ENCODE peak calls at places on chromosomes 5 and 9, in seven cellular contexts. H is tibial artery, R is esophagus muscularis mucosa, F is GM06990, X is AG04449, S is RWPE2, B is psoas muscle. L is an unnamed sample.

GRCh38 chr5:80254767-80255424 is 952 bp downstream of the SERINC5 start:
- DNase-seq in H (no peak), R (no peak), F (no peak), X (no peak), S (no peak), B (no peak), L (peak)

GRCh38 chr5:149448831-149449714 is 70.0 kb upstream of the IL17B start:
- DNase-seq in H (no peak), R (no peak), F (no peak), X (no peak), S (no peak), B (no peak), L (no peak)

GRCh38 chr9:1510712-1511111 is 460.6 kb downstream of the DMRT2 start:
- DNase-seq in H (no peak), R (no peak), F (no peak), X (no peak), S (no peak), B (no peak), L (no peak)

GRCh38 chr9:87233916-87234455 is 263.7 kb upstream of the DAPK1 start:
- DNase-seq in H (no peak), R (no peak), F (no peak), X (no peak), S (no peak), B (peak), L (no peak)

GRCh38 chr5:140220032-140220697 is 45.2 kb downstream of the CYSTM1 start:
- DNase-seq in H (no peak), R (no peak), F (peak), X (no peak), S (no peak), B (no peak), L (no peak)

GRCh38 chr9:88173378-88173999 is 35.2 kb upstream of the SPATA31C2 start:
- DNase-seq in H (peak), R (no peak), F (peak), X (peak), S (no peak), B (no peak), L (peak)

GRCh38 chr9:93896093-93896492 is 59.1 kb downstream of the BARX1 start:
- DNase-seq in H (peak), R (no peak), F (no peak), X (no peak), S (no peak), B (no peak), L (no peak)

GRCh38 chr5:55481293-55481900 is 53.4 kb downstream of the PLPP1 start:
- DNase-seq in H (no peak), R (no peak), F (no peak), X (no peak), S (no peak), B (no peak), L (no peak)

GRCh38 chr9:106862946-106863740 is at the start of gene ZNF462:
- DNase-seq in H (peak), R (no peak), F (peak), X (no peak), S (no peak), B (peak), L (peak)

DNA sequence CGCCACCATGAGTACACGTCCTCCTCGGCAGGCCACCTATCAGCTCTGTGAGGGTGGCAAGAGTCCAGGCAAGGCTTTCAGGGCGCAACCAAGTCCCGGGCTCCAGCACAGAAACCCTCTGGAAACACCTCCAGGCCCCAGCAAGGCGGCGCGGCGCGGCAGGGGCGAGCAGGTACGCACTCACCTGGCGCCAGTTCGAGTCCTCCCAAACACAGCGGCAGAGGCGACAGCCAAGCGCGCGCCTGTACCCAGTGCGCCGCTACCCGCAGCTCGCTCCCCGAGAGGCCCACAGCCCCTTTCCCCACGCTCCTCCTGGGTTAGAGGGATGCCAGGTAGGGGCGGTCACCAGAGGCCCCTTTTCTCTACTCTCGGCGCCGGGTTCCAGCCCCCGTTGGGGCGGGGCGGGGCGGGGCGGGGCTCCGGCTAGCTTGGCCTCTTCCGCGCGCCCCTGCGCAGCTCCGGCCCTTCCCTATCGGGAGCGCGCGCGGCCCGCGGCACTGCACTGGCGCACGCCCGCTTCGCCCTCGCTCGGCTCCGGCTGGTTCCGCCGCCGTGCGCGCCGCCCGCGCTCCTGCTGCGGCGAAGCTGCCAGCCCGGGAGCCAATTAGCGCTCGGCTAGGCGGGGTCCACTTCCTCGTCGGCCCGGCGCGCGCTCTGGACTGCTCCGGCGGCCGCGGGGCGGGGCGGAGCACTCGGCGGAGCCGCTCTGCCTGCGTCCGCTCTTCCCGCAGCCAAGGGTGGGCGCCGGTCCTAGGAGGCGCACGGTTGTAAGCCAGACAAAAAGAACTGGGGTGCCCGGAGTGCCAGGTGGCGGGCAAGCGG is at the start of the genes NMRK1 and OSTF1:
- DNase-seq in H (peak), R (peak), F (peak), X (peak), S (peak), B (peak), L (peak)
- TF ChIP-seq CTCF in H (no peak), R (no peak), F (no peak), X (no peak), S (no peak), B (no peak), L (no peak)

GRCh38 chr5:141825836-141826560 is 52.2 kb downstream of the PCDH1 start:
- DNase-seq in H (no peak), R (no peak), F (no peak), X (no peak), S (no peak), B (no peak), L (peak)
- TF ChIP-seq CTCF in H (no peak), R (no peak), F (peak), X (no peak), S (peak), B (peak), L (peak)

DNA sequence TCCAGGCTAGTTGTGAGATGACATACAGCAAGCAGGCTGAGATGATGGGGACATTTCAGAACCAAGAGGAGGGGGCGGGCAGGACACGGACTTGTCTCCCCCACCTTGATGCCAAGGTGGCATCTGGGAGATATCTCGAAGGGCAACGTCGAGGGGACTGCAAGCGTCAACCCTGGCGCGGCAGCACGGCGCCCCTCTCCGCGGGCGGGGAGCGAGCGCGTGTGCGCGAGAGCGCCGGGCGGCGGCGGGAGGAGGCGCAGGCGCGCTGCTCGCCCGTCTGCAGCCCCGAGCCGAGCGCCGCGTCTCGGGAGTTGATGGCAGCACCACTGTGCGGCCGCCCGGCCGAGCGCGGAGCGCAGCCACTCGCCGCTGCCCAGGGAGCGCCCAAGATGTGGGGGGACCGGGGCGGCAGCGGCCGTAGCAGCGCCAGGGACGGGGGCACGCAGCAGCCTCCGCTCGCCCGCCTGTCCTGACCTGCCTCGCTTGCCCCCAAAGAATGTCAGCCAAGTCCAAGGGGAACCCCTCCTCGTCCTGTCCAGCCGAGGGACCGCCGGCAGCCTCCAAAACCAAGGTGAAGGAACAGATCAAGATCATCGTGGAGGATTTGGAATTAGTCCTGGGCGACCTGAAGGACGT is at the start of gene PRR16:
- DNase-seq in H (peak), R (no peak), F (peak), X (no peak), S (no peak), B (peak), L (peak)
- TF ChIP-seq CTCF in H (peak), R (no peak), F (no peak), X (peak), S (peak), B (peak), L (no peak)

GRCh38 chr9:97304586-97304985 is 2.9 kb upstream of the CCDC180 start:
- DNase-seq in H (no peak), R (no peak), F (no peak), X (no peak), S (no peak), B (no peak), L (no peak)

GRCh38 chr9:97309260-97309659 is 1.8 kb downstream of the CCDC180 start:
- DNase-seq in H (no peak), R (peak), F (no peak), X (no peak), S (no peak), B (no peak), L (no peak)

GRCh38 chr9:97305501-97306298 is 1.8 kb upstream of the CCDC180 start:
- DNase-seq in H (no peak), R (peak), F (no peak), X (no peak), S (no peak), B (no peak), L (no peak)

GRCh38 chr9:97307500-97308163 is at the start of gene CCDC180:
- DNase-seq in H (peak), R (peak), F (no peak), X (no peak), S (no peak), B (peak), L (no peak)

GRCh38 chr9:97307091-97307490 is 368 bp upstream of the CCDC180 start:
- DNase-seq in H (peak), R (peak), F (no peak), X (no peak), S (no peak), B (peak), L (peak)
- TF ChIP-seq CTCF in H (no peak), R (no peak), F (no peak), X (peak), S (no peak), B (no peak), L (no peak)

GRCh38 chr5:107557051-107557658 is 113.6 kb downstream of the EFNA5 start:
- DNase-seq in H (no peak), R (no peak), F (no peak), X (no peak), S (peak), B (peak), L (no peak)

GRCh38 chr5:107556575-107556974 is 114.2 kb downstream of the EFNA5 start:
- DNase-seq in H (no peak), R (no peak), F (no peak), X (no peak), S (no peak), B (no peak), L (no peak)

GRCh38 chr5:107555425-107556090 is 115.2 kb downstream of the EFNA5 start:
- DNase-seq in H (no peak), R (no peak), F (no peak), X (peak), S (no peak), B (no peak), L (no peak)

GRCh38 chr5:107560377-107560776 is 110.4 kb downstream of the EFNA5 start:
- DNase-seq in H (no peak), R (no peak), F (no peak), X (no peak), S (no peak), B (no peak), L (no peak)

DNA sequence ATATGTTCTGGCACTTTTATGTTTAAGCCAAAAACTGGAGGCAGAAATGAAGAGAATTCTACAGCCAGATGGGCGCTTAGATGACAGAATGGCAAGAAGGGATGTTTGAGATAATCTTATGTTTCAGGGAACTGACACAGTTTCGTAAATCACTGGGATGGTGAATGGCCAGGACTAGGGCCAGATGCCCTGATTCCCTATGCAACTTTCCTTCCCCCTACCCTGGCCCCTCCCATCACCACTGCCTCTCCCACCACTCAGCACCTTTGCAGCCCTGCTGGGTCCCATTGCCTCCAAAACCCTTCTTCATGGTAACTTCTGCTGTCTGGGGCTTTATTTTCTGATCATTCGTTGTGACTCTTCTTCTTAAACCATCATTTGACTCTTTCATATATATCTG is 111.8 kb downstream of the EFNA5 start:
- DNase-seq in H (no peak), R (no peak), F (no peak), X (no peak), S (no peak), B (no peak), L (no peak)
- TF ChIP-seq CTCF in H (no peak), R (no peak), F (no peak), X (no peak), S (no peak), B (no peak), L (no peak)

L was measured in GM20000.